ENCODE peak calls at places on chromosomes 16 and 17, in nine cellular contexts. H is omental fat pad, G is HFF-Myc, Y is nephron progenitor cell, A is AG04449, I is stomach, Q is thoracic aorta, J is IMR-90, L is left lung. Z is an unnamed sample.

GRCh38 chr16:86604436-86605220 is 26.3 kb downstream of the FOXL1 start:
- DNase-seq in H (no peak), G (no peak), Y (no peak), A (no peak), I (no peak), Q (no peak), J (no peak), L (no peak), Z (no peak)

GRCh38 chr17:32286518-32286900 is 20.9 kb downstream of the RHBDL3 start:
- DNase-seq in H (no peak), G (no peak), Y (no peak), A (no peak), I (no peak), Q (no peak), J (no peak), L (no peak), Z (no peak)

GRCh38 chr16:68082596-68083238 is 2.5 kb upstream of the NFATC3 start:
- DNase-seq in H (no peak), G (no peak), Y (no peak), A (no peak), I (no peak), Q (no peak), J (no peak), L (peak), Z (no peak)

GRCh38 chr16:88064011-88064888 is 113.0 kb downstream of the BANP start:
- DNase-seq in H (no peak), G (no peak), Y (no peak), A (no peak), I (no peak), Q (no peak), J (peak), L (no peak), Z (no peak)

GRCh38 chr17:17837380-17837821 is 615 bp upstream of the SREBF1 start:
- DNase-seq in H (no peak), G (no peak), Y (no peak), A (no peak), I (no peak), Q (no peak), J (peak), L (no peak), Z (no peak)

GRCh38 chr17:50712641-50713296 is 5.1 kb upstream of the ANKRD40 start:
- DNase-seq in H (no peak), G (no peak), Y (no peak), A (no peak), I (no peak), Q (no peak), J (no peak), L (no peak), Z (no peak)

GRCh38 chr16:55737966-55738365 is 82.2 kb downstream of the SLC6A2 start:
- DNase-seq in H (no peak), G (no peak), Y (no peak), A (no peak), I (no peak), Q (no peak), J (no peak), L (no peak), Z (no peak)

GRCh38 chr16:54519161-54519685 is 232.6 kb upstream of the IRX3 start:
- DNase-seq in H (no peak), G (no peak), Y (no peak), A (no peak), I (no peak), Q (no peak), J (no peak), L (no peak), Z (no peak)

GRCh38 chr17:75250009-75250471 is 11.4 kb downstream of the GGA3 start:
- DNase-seq in H (no peak), G (no peak), Y (no peak), A (no peak), I (peak), Q (no peak), J (peak), L (no peak), Z (no peak)

GRCh38 chr16:68197250-68197649 is 38.7 kb downstream of the ESRP2 start:
- DNase-seq in H (no peak), G (no peak), Y (no peak), A (no peak), I (no peak), Q (no peak), J (peak), L (no peak), Z (no peak)

GRCh38 chr16:85126731-85127662 is 14.7 kb upstream of the CIBAR2 start:
- DNase-seq in H (no peak), G (peak), Y (peak), A (no peak), I (no peak), Q (no peak), J (peak), L (no peak), Z (peak)

GRCh38 chr16:49443576-49443975 is 70.0 kb downstream of the C16orf78 start:
- DNase-seq in H (no peak), G (no peak), Y (no peak), A (no peak), I (no peak), Q (no peak), J (no peak), L (no peak), Z (no peak)

GRCh38 chr16:49440156-49441065 is 66.8 kb downstream of the C16orf78 start:
- DNase-seq in H (no peak), G (no peak), Y (no peak), A (no peak), I (no peak), Q (no peak), J (no peak), L (no peak), Z (no peak)

GRCh38 chr16:49439676-49440075 is 66.1 kb downstream of the C16orf78 start:
- DNase-seq in H (no peak), G (no peak), Y (no peak), A (no peak), I (no peak), Q (no peak), J (no peak), L (no peak), Z (no peak)

GRCh38 chr16:49442805-49443204 is 69.2 kb downstream of the C16orf78 start:
- DNase-seq in H (no peak), G (no peak), Y (no peak), A (no peak), I (no peak), Q (no peak), J (no peak), L (no peak), Z (no peak)

DNA sequence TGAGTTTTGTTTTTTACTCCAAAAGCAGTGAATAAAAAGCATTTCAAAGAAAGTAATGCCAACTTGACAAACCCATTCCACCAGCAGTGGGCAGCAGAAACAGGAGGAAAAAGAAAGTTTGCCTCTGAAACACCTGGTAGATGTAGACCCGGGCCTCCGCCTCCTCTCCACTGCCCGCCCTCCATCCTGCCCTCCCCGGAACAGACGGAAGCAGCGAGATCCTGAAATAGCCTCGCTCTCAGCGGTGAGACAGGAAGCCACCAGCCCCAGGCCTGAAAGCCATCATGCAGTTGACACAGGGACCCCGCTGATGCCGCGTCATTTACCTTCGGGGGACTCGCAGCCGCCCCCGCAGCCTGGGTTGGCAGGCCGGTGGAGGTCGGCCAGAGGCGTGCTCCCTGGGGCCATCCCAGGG is 67.8 kb downstream of the C16orf78 start:
- DNase-seq in H (no peak), G (no peak), Y (peak), A (no peak), I (peak), Q (no peak), J (no peak), L (peak), Z (no peak)
- TF ChIP-seq CTCF in H (no peak), G (no peak), Y (no peak), A (no peak), I (no peak), Q (peak), J (no peak), L (no peak), Z (no peak)

GRCh38 chr17:28714281-28714680 is 2.6 kb upstream of the PROCA1 start:
- DNase-seq in H (no peak), G (no peak), Y (no peak), A (no peak), I (no peak), Q (no peak), J (no peak), L (no peak), Z (no peak)
- TF ChIP-seq CTCF in H (no peak), G (no peak), Y (no peak), A (no peak), I (no peak), Q (no peak), J (peak), L (no peak), Z (no peak)

DNA sequence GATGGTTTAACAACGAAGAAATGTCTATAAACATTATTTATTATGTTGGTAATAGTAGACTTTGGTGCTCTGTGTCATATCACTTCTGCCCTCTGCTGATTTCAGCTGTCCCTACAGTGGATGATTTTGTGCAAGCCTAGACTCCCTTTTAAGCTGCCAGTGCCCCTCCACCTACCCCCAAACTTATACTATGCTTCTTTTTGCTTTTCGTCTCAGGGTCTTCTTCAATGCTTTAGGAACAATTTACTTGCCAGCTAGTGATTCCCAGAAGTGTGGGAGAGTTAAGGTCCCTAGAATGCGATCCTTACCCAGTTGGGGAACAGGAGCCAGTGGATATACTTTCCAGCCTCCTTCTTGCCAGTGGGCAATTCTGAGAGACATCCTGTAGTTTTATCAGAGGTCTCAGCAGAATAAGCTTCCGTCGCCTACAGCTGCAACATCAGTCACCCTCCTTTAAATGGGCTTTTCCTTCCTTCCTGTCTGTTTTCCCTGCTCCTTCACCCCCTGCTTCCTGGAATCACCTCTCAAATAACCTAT is 4.1 kb downstream of the ICAM2 start:
- DNase-seq in H (no peak), G (no peak), Y (no peak), A (no peak), I (no peak), Q (no peak), J (no peak), L (no peak), Z (no peak)
- TF ChIP-seq CTCF in H (no peak), G (no peak), Y (no peak), A (no peak), I (no peak), Q (no peak), J (no peak), L (peak), Z (peak)

GRCh38 chr17:7084058-7084457 is 4.0 kb upstream of the CLEC10A start:
- DNase-seq in H (no peak), G (no peak), Y (no peak), A (no peak), I (no peak), Q (no peak), J (no peak), L (no peak), Z (no peak)
- TF ChIP-seq CTCF in H (no peak), G (no peak), Y (no peak), A (no peak), I (no peak), Q (no peak), J (no peak), L (no peak), Z (no peak)

GRCh38 chr16:47873434-47873833 is 282.4 kb downstream of the ABCC12 start:
- DNase-seq in H (no peak), G (no peak), Y (peak), A (no peak), I (no peak), Q (no peak), J (no peak), L (no peak), Z (no peak)
- TF ChIP-seq CTCF in H (no peak), G (peak), Y (peak), A (peak), I (no peak), Q (no peak), J (peak), L (no peak), Z (peak)

GRCh38 chr16:66318505-66318904 is 48.0 kb upstream of the CDH5 start:
- DNase-seq in H (no peak), G (no peak), Y (no peak), A (no peak), I (no peak), Q (no peak), J (no peak), L (no peak), Z (no peak)

GRCh38 chr16:66322174-66322573 is 44.3 kb upstream of the CDH5 start:
- DNase-seq in H (no peak), G (no peak), Y (no peak), A (no peak), I (no peak), Q (no peak), J (no peak), L (no peak), Z (no peak)

GRCh38 chr16:66325977-66326376 is 40.5 kb upstream of the CDH5 start:
- DNase-seq in H (no peak), G (no peak), Y (no peak), A (no peak), I (no peak), Q (no peak), J (no peak), L (no peak), Z (no peak)

GRCh38 chr16:66324785-66325184 is 41.7 kb upstream of the CDH5 start:
- DNase-seq in H (no peak), G (no peak), Y (peak), A (no peak), I (no peak), Q (no peak), J (no peak), L (no peak), Z (no peak)

DNA sequence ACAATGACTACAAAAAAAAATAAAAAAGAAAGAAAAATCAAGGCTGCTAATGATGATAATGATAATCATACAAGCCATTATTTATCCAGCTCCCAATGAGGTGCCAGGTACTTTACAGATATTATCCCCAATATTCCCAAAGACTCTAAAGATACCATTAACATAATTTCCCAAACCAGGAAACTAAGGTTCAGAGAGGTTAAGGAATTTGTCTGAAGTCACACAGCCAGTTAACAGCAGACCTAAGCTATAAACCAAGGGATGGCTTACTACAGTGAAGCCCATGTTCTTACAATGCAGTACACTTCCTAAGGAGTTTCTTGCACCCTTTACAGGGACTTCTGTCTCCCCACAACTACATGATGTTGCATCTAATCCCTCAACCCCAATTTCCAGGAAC is 45.7 kb upstream of the CDH5 start:
- DNase-seq in H (no peak), G (no peak), Y (no peak), A (no peak), I (no peak), Q (no peak), J (no peak), L (no peak), Z (no peak)
- TF ChIP-seq CTCF in H (no peak), G (no peak), Y (no peak), A (no peak), I (no peak), Q (no peak), J (no peak), L (no peak), Z (no peak)

GRCh38 chr17:77400445-77400870 is 259.7 kb downstream of the SEC14L1 start:
- DNase-seq in H (no peak), G (no peak), Y (peak), A (no peak), I (peak), Q (no peak), J (no peak), L (no peak), Z (no peak)
- TF ChIP-seq CTCF in H (no peak), G (peak), Y (peak), A (peak), I (peak), Q (peak), J (peak), L (no peak), Z (peak)

Z was measured in AG04450.